ENCODE peak calls at places on chromosomes 13 and 19, in six cellular contexts. H is cardiac muscle cell, N is ovary, K is transverse colon, T is neural progenitor cell, X is heart right ventricle. P is an unnamed sample. For H3K36me3, the result is how much of the 10 kb centered on the place peaks cover.

GRCh38 chr13:26946675-26947342 is 186.2 kb upstream of the GPR12 start:
- DNase-seq in H (peak), N (no peak), K (no peak), T (peak), X (no peak), P (no peak)

GRCh38 chr19:49761249-49761624 is 1.9 kb downstream of the TSKS start:
- DNase-seq in H (no peak), N (no peak), K (no peak), T (no peak), X (no peak), P (no peak)

GRCh38 chr13:24614306-24615080 is 65.7 kb upstream of the ATP12A start:
- DNase-seq in H (no peak), N (no peak), K (no peak), T (no peak), X (no peak), P (no peak)

GRCh38 chr13:47499358-47500150 is 501.5 kb downstream of the SUCLA2 start:
- DNase-seq in H (no peak), N (no peak), K (no peak), T (no peak), X (no peak), P (peak)

GRCh38 chr13:111629933-111630332 is 309.5 kb downstream of the TEX29 start:
- DNase-seq in H (no peak), N (no peak), K (no peak), T (peak), X (no peak), P (no peak)

GRCh38 chr13:33636955-33637670 is 180.8 kb upstream of the RFC3 start:
- DNase-seq in H (no peak), N (no peak), K (no peak), T (no peak), X (no peak), P (no peak)

GRCh38 chr13:44698076-44698475 is 121.9 kb upstream of the TSC22D1 start:
- DNase-seq in H (no peak), N (no peak), K (no peak), T (peak), X (no peak), P (no peak)

GRCh38 chr19:33799507-33799906 is 2.8 kb downstream of the KCTD15 start:
- DNase-seq in H (no peak), N (no peak), K (no peak), T (no peak), X (no peak), P (no peak)

GRCh38 chr19:23787106-23787505 is 28.4 kb upstream of the ZNF681 start:
- DNase-seq in H (no peak), N (no peak), K (peak), T (no peak), X (no peak), P (no peak)

GRCh38 chr19:49422407-49423277 is 599 bp downstream of the PTH2 start:
- DNase-seq in H (peak), N (no peak), K (no peak), T (peak), X (peak), P (no peak)

GRCh38 chr13:21053231-21053630 is 8.2 kb downstream of the LATS2 start:
- DNase-seq in H (no peak), N (no peak), K (no peak), T (no peak), X (no peak), P (no peak)

GRCh38 chr13:96229356-96229755 is 139.4 kb downstream of the HS6ST3 start:
- DNase-seq in H (peak), N (no peak), K (no peak), T (peak), X (no peak), P (no peak)

GRCh38 chr19:38209671-38210457 is 14.2 kb downstream of the DPF1 start:
- DNase-seq in H (peak), N (peak), K (peak), T (peak), X (peak), P (no peak)

GRCh38 chr19:45103200-45103624 is 10.2 kb downstream of the PPP1R37 start:
- DNase-seq in H (no peak), N (peak), K (no peak), T (no peak), X (no peak), P (no peak)

GRCh38 chr13:96544965-96545364 is 449.3 kb downstream of the OXGR1 start:
- DNase-seq in H (no peak), N (no peak), K (no peak), T (no peak), X (no peak), P (no peak)

GRCh38 chr19:43700368-43701015 is 15.4 kb upstream of the IRGC start:
- DNase-seq in H (no peak), N (no peak), K (peak), T (peak), X (peak), P (no peak)

GRCh38 chr13:73036566-73036965 is 22.2 kb upstream of the KLF5 start:
- DNase-seq in H (no peak), N (no peak), K (no peak), T (no peak), X (no peak), P (no peak)

GRCh38 chr13:28723806-28724205 is 5.0 kb upstream of the SLC46A3 start:
- DNase-seq in H (no peak), N (no peak), K (no peak), T (no peak), X (no peak), P (no peak)

GRCh38 chr13:50400035-50400726 is 384.9 kb downstream of the KCNRG start:
- DNase-seq in H (peak), N (no peak), K (no peak), T (no peak), X (peak), P (no peak)

GRCh38 chr19:8334458-8335342 is 8.4 kb downstream of the KANK3 start:
- DNase-seq in H (peak), N (peak), K (peak), T (peak), X (peak), P (no peak)

GRCh38 chr13:110470272-110471009 is 91.1 kb downstream of the RAB20 start:
- DNase-seq in H (no peak), N (no peak), K (no peak), T (no peak), X (no peak), P (no peak)

GRCh38 chr13:97234236-97234635 is 12.1 kb downstream of the MBNL2 start:
- DNase-seq in H (no peak), N (no peak), K (peak), T (no peak), X (no peak), P (no peak)

GRCh38 chr19:32104465-32105235 is 240.8 kb upstream of the ZNF507 start:
- DNase-seq in H (peak), N (no peak), K (peak), T (no peak), X (no peak), P (peak)

GRCh38 chr19:29708553-29709439 is 6.3 kb downstream of the C19orf12 start:
- DNase-seq in H (no peak), N (peak), K (peak), T (no peak), X (peak), P (no peak)

GRCh38 chr19:1277061-1277460 is 1.7 kb downstream of the FAM174C start:
- DNase-seq in H (no peak), N (no peak), K (no peak), T (no peak), X (peak), P (no peak)

GRCh38 chr19:29529646-29530548 is 4.1 kb downstream of the VSTM2B start:
- DNase-seq in H (peak), N (peak), K (no peak), T (peak), X (no peak), P (no peak)

GRCh38 chr13:79060216-79060615 is 345.8 kb downstream of the RBM26 start:
- DNase-seq in H (no peak), N (no peak), K (no peak), T (no peak), X (no peak), P (no peak)
- TF ChIP-seq CTCF in H (no peak), N (no peak), K (peak), T (peak), X (no peak), P (no peak)

DNA sequence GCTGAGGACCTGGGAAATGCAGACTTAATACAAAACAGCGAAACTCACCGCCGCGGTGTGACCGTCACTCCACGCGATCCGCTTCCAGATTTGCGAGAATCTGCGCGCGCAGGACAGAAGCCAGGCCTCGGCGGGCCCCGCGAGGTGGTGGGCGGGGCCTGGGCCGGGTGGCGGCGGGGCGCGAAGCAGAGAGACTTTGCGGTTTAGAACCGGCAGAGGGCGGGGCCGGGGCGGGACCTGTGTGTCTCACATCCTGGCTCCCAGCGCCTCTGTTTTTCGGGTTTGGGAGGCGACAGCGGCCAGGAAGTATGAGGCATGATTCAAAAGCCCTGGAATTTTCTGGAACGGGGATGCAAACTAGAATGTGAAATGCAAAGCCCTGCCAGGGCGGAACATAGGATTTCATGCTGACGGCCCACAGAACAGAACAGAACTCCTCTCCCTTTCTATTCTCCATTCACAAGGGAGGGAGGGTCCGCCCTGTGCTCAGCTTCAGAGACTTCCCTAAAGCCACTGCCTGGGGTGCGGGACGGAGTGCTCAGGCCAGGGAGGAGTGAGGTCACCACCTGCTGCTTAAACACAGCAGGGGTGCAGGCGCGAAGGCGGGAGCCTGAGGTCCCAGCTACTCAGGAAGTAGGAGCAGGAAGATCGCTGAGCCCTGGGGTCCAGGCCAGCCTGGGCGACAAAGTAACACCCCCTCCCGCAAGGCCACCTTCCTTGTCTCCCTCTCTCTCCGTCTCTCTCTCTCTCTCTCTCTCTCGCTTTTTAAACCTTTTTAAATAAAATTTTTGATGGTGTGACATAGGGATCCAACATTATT is 44.2 kb downstream of the ZNF611 start:
- DNase-seq in H (peak), N (peak), K (peak), T (peak), X (peak), P (peak)
- H3K4me3 ChIP-seq in H (peak), N (peak), K (peak), T (peak), X (peak), P (peak)

GRCh38 chr13:30920162-30920561 is 12.3 kb upstream of the TEX26 start:
- DNase-seq in H (no peak), N (no peak), K (no peak), T (no peak), X (no peak), P (no peak)
- H3K36me3 ChIP-seq in H (under half), N (under half), K (under half), T (under half), X (under half), P (under half)

GRCh38 chr19:5823579-5824281 is 15.8 kb downstream of the FUT6 start:
- DNase-seq in H (no peak), N (no peak), K (peak), T (no peak), X (no peak), P (no peak)
- TF ChIP-seq CTCF in H (no peak), N (no peak), K (no peak), T (no peak), X (no peak), P (peak)

GRCh38 chr13:93226623-93227279 is at the start of gene GPC6:
- DNase-seq in H (peak), N (no peak), K (peak), T (peak), X (no peak), P (peak)
- H3K4me3 ChIP-seq in H (peak), N (peak), K (peak), T (peak), X (peak), P (peak)

GRCh38 chr19:41905273-41906002 is 22.5 kb downstream of the ARHGEF1 start:
- DNase-seq in H (no peak), N (no peak), K (no peak), T (no peak), X (no peak), P (no peak)

GRCh38 chr19:41904118-41904870 is 21.3 kb downstream of the ARHGEF1 start:
- DNase-seq in H (no peak), N (no peak), K (peak), T (no peak), X (no peak), P (no peak)

GRCh38 chr19:41901707-41902360 is 18.9 kb downstream of the ARHGEF1 start:
- DNase-seq in H (no peak), N (no peak), K (no peak), T (no peak), X (no peak), P (no peak)

GRCh38 chr19:41902594-41902993 is 19.6 kb downstream of the ARHGEF1 start:
- DNase-seq in H (no peak), N (no peak), K (no peak), T (no peak), X (no peak), P (no peak)

DNA sequence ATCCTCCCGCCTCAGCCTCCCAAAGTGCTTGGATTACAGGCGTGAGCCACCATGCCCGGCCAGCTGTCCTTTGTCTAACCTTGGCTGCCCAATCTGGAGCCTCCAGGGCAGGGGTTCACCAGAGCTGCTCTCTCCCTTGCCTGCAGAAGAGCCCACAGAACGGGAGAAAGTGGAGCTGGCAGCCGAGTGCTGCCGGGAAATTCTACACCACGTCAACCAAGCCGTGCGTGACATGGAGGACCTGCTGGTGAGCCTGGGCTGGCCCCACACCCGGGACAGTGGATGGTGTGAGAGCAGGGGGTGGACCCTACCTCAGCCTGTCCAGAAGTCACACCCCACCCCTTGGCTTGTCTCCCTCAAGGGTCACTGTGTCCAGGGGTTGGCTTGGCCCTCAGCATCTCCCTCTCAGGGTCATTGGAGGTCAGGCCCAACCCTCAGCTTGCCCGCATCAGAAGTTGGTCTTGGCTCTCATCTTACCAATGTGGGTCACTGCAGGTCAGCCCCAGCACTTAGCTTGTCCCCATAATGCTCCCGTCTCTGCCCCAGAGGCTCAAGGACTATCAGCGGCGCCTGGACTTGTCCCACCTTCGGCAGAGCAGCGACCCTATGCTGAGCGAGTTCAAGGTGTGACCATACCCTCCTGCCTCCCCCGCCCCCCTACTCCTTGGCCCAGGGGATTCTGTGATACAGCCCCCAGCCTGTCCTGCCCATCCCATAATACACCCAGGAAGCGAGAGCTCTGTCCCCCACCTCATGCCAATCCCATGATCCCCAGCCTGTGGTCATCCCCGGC is 20.4 kb downstream of the ARHGEF1 start:
- DNase-seq in H (no peak), N (no peak), K (no peak), T (no peak), X (no peak), P (no peak)
- H3K36me3 ChIP-seq in H (under half), N (under half), K (under half), T (under half), X (half or more), P (under half)

GRCh38 chr19:9862897-9863296 is 27.8 kb downstream of the PIN1 start:
- DNase-seq in H (no peak), N (no peak), K (no peak), T (no peak), X (no peak), P (no peak)
- TF ChIP-seq CTCF in H (no peak), N (no peak), K (no peak), T (no peak), X (no peak), P (no peak)

DNA sequence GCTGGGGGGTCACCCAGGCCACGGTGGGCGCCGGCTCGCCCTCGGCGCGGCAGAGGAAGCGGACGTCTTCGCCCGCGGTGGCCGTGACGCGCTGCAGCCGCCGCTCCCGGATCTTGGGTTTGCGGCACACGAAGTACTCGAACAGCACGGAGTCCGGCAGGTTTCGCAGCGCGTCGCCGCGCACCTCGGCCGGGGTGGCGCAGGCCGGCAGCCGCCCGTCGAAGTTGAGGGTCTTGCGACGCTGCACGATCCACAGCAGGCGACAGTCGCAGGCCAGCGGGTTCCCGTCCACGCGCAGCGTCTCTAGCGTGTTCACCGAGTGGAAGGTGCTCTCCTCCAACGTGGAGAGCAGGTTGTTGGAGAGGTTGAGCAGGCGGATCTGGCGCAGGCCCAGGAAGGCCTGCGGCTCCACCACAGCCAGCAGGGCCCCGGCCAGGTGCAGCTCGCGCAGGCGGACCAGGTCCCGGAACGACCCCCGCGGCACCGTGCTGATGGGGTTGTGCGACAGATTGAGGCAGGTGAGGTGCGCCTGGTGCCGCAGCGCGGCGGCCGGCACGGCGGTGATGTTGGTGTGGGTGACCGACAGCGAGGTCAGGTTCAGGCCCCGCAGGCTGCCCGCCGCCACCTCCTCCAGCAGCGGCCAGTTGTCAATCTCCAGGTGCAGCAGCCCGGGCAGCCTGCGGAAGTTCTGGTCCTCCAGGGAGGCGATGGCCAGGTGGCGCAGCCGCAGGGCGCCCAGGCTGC is 8.6 kb upstream of the PEAK3 start:
- DNase-seq in H (no peak), N (no peak), K (peak), T (peak), X (no peak), P (no peak)
- H3K4me3 ChIP-seq in H (peak), N (peak), K (peak), T (peak), X (peak), P (no peak)

P was measured in kidney epithelial cell.